ENCODE peak calls at places on chromosomes 16 and 17, in eight cellular contexts. H is lower lobe of right lung; W is astrocyte of the spinal cord; B is NCI-H1105 treated with DMSO at 0.1 percent for 48 hours; U is activated CD4-positive, alpha-beta T cell treated with anti-CD3 and anti-CD28 coated beads for 48 hours; T is mucosa of gallbladder; I is COR-L47; F is GM04504. X is an unnamed sample.

GRCh38 chr17:352421-353212 is at the start of gene RPH3AL:
- DNase-seq in H (peak; percentile 87), W (peak; percentile 35), B (no peak), U (no peak), T (peak; percentile 81), I (no peak), F (no peak), X (no peak)

GRCh38 chr16:12406840-12407690 is 396.6 kb downstream of the CPPED1 start:
- DNase-seq in H (no peak), W (peak; percentile 29), B (no peak), U (no peak), T (no peak), I (no peak), F (peak; percentile 22), X (no peak)

GRCh38 chr17:17702821-17703607 is 21.8 kb downstream of the RAI1 start:
- DNase-seq in H (no peak), W (no peak), B (no peak), U (no peak), T (no peak), I (no peak), F (no peak), X (no peak)

GRCh38 chr16:27427538-27427937 is 25.6 kb downstream of the IL21R start:
- DNase-seq in H (no peak), W (no peak), B (no peak), U (no peak), T (peak; percentile 7), I (no peak), F (no peak), X (no peak)

GRCh38 chr16:86199871-86200700 is 301.1 kb downstream of the IRF8 start:
- DNase-seq in H (no peak), W (no peak), B (no peak), U (no peak), T (peak; percentile 69), I (no peak), F (no peak), X (no peak)

GRCh38 chr16:67666032-67666537 is 465 bp downstream of the ENKD1 start:
- DNase-seq in H (peak; percentile 71), W (no peak), B (no peak), U (no peak), T (no peak), I (no peak), F (no peak), X (no peak)

GRCh38 chr17:81961087-81961514 is at the start of gene NOTUM:
- DNase-seq in H (no peak), W (no peak), B (no peak), U (no peak), T (no peak), I (peak; percentile 55), F (no peak), X (no peak)

GRCh38 chr17:15883617-15884111 is 61.3 kb upstream of the ADORA2B start:
- DNase-seq in H (no peak), W (peak; percentile 85), B (no peak), U (no peak), T (no peak), I (no peak), F (peak; percentile 35), X (peak; percentile 47)

GRCh38 chr16:87160218-87160617 is 157.0 kb downstream of the C16orf95 start:
- DNase-seq in H (no peak), W (no peak), B (no peak), U (no peak), T (no peak), I (no peak), F (no peak), X (no peak)

GRCh38 chr17:48376926-48377325 is 53.1 kb downstream of the SKAP1 start:
- DNase-seq in H (no peak), W (no peak), B (no peak), U (no peak), T (no peak), I (no peak), F (no peak), X (no peak)

GRCh38 chr17:76736349-76737081 is 616 bp downstream of the SRSF2 start:
- DNase-seq in H (peak; percentile 88), W (peak; percentile 65), B (peak; percentile 46), U (peak; percentile 76), T (peak; percentile 76), I (peak; percentile 75), F (no peak), X (no peak)

GRCh38 chr16:3520861-3521260 is 20.1 kb downstream of the CLUAP1 start:
- DNase-seq in H (no peak), W (no peak), B (no peak), U (no peak), T (no peak), I (no peak), F (no peak), X (no peak)

GRCh38 chr16:48959204-48959603 is 322.4 kb downstream of the CBLN1 start:
- DNase-seq in H (no peak), W (no peak), B (peak; percentile 69), U (no peak), T (no peak), I (no peak), F (no peak), X (no peak)

GRCh38 chr17:79509008-79509407 is 101.8 kb downstream of the RBFOX3 start:
- DNase-seq in H (no peak), W (no peak), B (no peak), U (no peak), T (no peak), I (no peak), F (no peak), X (no peak)

GRCh38 chr17:81794509-81794908 is 9.4 kb upstream of the GCGR start:
- DNase-seq in H (peak; percentile 73), W (no peak), B (no peak), U (no peak), T (no peak), I (no peak), F (no peak), X (no peak)

GRCh38 chr17:64216030-64216384 is 47.1 kb downstream of the TEX2 start:
- DNase-seq in H (no peak), W (peak; percentile 66), B (no peak), U (no peak), T (no peak), I (no peak), F (no peak), X (no peak)

GRCh38 chr17:66849136-66849655 is 14.3 kb downstream of the CACNG5 start:
- DNase-seq in H (no peak), W (no peak), B (no peak), U (no peak), T (no peak), I (no peak), F (no peak), X (no peak)

GRCh38 chr17:55433629-55434422 is 12.2 kb upstream of the MMD start:
- DNase-seq in H (no peak), W (peak; percentile 80), B (no peak), U (no peak), T (peak; percentile 51), I (no peak), F (peak; percentile 88), X (peak; percentile 70)

GRCh38 chr16:84367750-84368320 is 503 bp upstream of the ATP2C2 start:
- DNase-seq in H (peak; percentile 66), W (no peak), B (no peak), U (no peak), T (no peak), I (no peak), F (no peak), X (no peak)

GRCh38 chr17:49471089-49471683 is 23.9 kb upstream of the NGFR start:
- DNase-seq in H (no peak), W (peak; percentile 23), B (no peak), U (no peak), T (no peak), I (no peak), F (no peak), X (no peak)

GRCh38 chr17:81556863-81557262 is 4.7 kb upstream of the FAAP100 start:
- DNase-seq in H (no peak), W (no peak), B (no peak), U (no peak), T (no peak), I (no peak), F (no peak), X (no peak)

GRCh38 chr16:67407788-67408452 is 8.4 kb downstream of the ZDHHC1 start:
- DNase-seq in H (no peak), W (no peak), B (no peak), U (no peak), T (no peak), I (no peak), F (no peak), X (no peak)

GRCh38 chr17:11950771-11951519 is 46.3 kb downstream of the ZNF18 start:
- DNase-seq in H (no peak), W (no peak), B (no peak), U (no peak), T (no peak), I (no peak), F (no peak), X (no peak)

GRCh38 chr17:40348562-40349476 is 15.7 kb downstream of the GJD3 start:
- DNase-seq in H (no peak), W (no peak), B (peak; percentile 59), U (no peak), T (peak; percentile 82), I (peak; percentile 87), F (no peak), X (no peak)